ENCODE peak calls at places on chromosomes 1 and 21, in five cellular contexts. O, I, J, M and Z are unnamed samples.

GRCh38 chr1:5597171-5597864 is 394.9 kb downstream of the NPHP4 start:
- DNase-seq in O (no peak), I (no peak), J (no peak), M (no peak), Z (no peak)

GRCh38 chr21:44537930-44538911 is 1.8 kb downstream of the KRTAP10-1 start:
- DNase-seq in O (no peak), I (no peak), J (no peak), M (no peak), Z (no peak)

GRCh38 chr1:78102916-78103315 is 57.1 kb downstream of the GIPC2 start:
- DNase-seq in O (no peak), I (no peak), J (peak), M (no peak), Z (no peak)

GRCh38 chr21:42113926-42114409 is 42.9 kb downstream of the UMODL1 start:
- DNase-seq in O (no peak), I (no peak), J (peak), M (peak), Z (no peak)

GRCh38 chr1:8925406-8925805 is 20.3 kb upstream of the CA6 start:
- DNase-seq in O (no peak), I (no peak), J (no peak), M (no peak), Z (no peak)

GRCh38 chr1:75202751-75203150 is 68.6 kb downstream of the LHX8 start:
- DNase-seq in O (no peak), I (no peak), J (no peak), M (no peak), Z (no peak)

GRCh38 chr1:211948377-211948776 is 87.0 kb downstream of the INTS7 start:
- DNase-seq in O (no peak), I (no peak), J (no peak), M (no peak), Z (no peak)

GRCh38 chr1:189803364-189803763 is 674.3 kb downstream of the BRINP3 start:
- DNase-seq in O (no peak), I (no peak), J (no peak), M (no peak), Z (no peak)

GRCh38 chr1:51960262-51960661 is 30.2 kb downstream of the RAB3B start:
- DNase-seq in O (peak), I (no peak), J (no peak), M (peak), Z (no peak)

GRCh38 chr1:46549697-46550681 is 1.5 kb downstream of the KNCN start:
- DNase-seq in O (peak), I (no peak), J (peak), M (no peak), Z (no peak)

GRCh38 chr1:196951711-196952394 is 8.3 kb downstream of the CFHR2 start:
- DNase-seq in O (peak), I (no peak), J (peak), M (no peak), Z (no peak)

GRCh38 chr1:94413311-94413710 is 4.9 kb upstream of the ABCD3 start:
- DNase-seq in O (no peak), I (no peak), J (no peak), M (peak), Z (no peak)

GRCh38 chr1:175000697-175001187 is 995 bp downstream of the CACYBP start:
- DNase-seq in O (peak), I (no peak), J (peak), M (no peak), Z (no peak)

GRCh38 chr1:228197555-228198147 is 10.2 kb upstream of the OBSCN start:
- DNase-seq in O (no peak), I (no peak), J (no peak), M (no peak), Z (no peak)

GRCh38 chr1:185263292-185263691 is 53.8 kb downstream of the IVNS1ABP start:
- DNase-seq in O (no peak), I (no peak), J (no peak), M (no peak), Z (no peak)

GRCh38 chr21:16102113-16102512 is 372.3 kb downstream of the USP25 start:
- DNase-seq in O (no peak), I (no peak), J (no peak), M (no peak), Z (no peak)

GRCh38 chr1:92125204-92125603 is 45.1 kb downstream of the BTBD8 start:
- DNase-seq in O (no peak), I (no peak), J (no peak), M (no peak), Z (no peak)

GRCh38 chr1:42177551-42177981 is 13.0 kb upstream of the GUCA2A start:
- DNase-seq in O (no peak), I (no peak), J (peak), M (no peak), Z (no peak)

GRCh38 chr1:206770531-206771352 is at the start of gene IL19:
- DNase-seq in O (peak), I (no peak), J (no peak), M (no peak), Z (peak)

GRCh38 chr1:59393211-59394180 is 96.6 kb downstream of the FGGY start:
- DNase-seq in O (no peak), I (peak), J (peak), M (no peak), Z (no peak)

GRCh38 chr21:36282568-36283230 is 37.3 kb upstream of the MORC3 start:
- DNase-seq in O (peak), I (no peak), J (peak), M (no peak), Z (no peak)

GRCh38 chr1:179101566-179101965 is 19.7 kb downstream of the TOR3A start:
- DNase-seq in O (no peak), I (no peak), J (no peak), M (no peak), Z (no peak)

GRCh38 chr1:212012034-212012740 is 23.2 kb downstream of the INTS7 start:
- DNase-seq in O (peak), I (peak), J (peak), M (peak), Z (peak)

GRCh38 chr1:38585460-38585859 is 274.1 kb downstream of the RRAGC start:
- DNase-seq in O (peak), I (no peak), J (no peak), M (no peak), Z (no peak)

GRCh38 chr1:208189183-208189582 is 55.0 kb downstream of the PLXNA2 start:
- DNase-seq in O (no peak), I (no peak), J (no peak), M (no peak), Z (no peak)

GRCh38 chr21:45367402-45368351 is 37.3 kb upstream of the COL18A1 start:
- DNase-seq in O (no peak), I (no peak), J (peak), M (no peak), Z (no peak)

GRCh38 chr1:16117936-16118335 is 37.9 kb downstream of the EPHA2 start:
- DNase-seq in O (no peak), I (no peak), J (no peak), M (no peak), Z (no peak)

GRCh38 chr21:39954570-39954969 is 87.3 kb downstream of the PCP4 start:
- DNase-seq in O (no peak), I (no peak), J (no peak), M (no peak), Z (no peak)

GRCh38 chr21:37451446-37451845 is 84.9 kb downstream of the DYRK1A start:
- DNase-seq in O (no peak), I (no peak), J (no peak), M (no peak), Z (no peak)

GRCh38 chr1:164575356-164575755 is 16.4 kb downstream of the PBX1 start:
- DNase-seq in O (no peak), I (no peak), J (no peak), M (no peak), Z (no peak)

GRCh38 chr1:184626076-184627011 is 128.3 kb downstream of the EDEM3 start:
- DNase-seq in O (peak), I (no peak), J (no peak), M (no peak), Z (no peak)

GRCh38 chr1:54950361-54951163 is 29.9 kb upstream of the TMEM61 start:
- DNase-seq in O (peak), I (peak), J (peak), M (peak), Z (no peak)

GRCh38 chr1:222546548-222547259 is 1.2 kb downstream of the HHIPL2 start:
- DNase-seq in O (no peak), I (no peak), J (peak), M (no peak), Z (no peak)

GRCh38 chr21:38662224-38662568 is 143.5 kb upstream of the ETS2 start:
- DNase-seq in O (no peak), I (no peak), J (no peak), M (no peak), Z (no peak)

GRCh38 chr1:101291562-101292035 is 54.8 kb downstream of the S1PR1 start:
- DNase-seq in O (peak), I (peak), J (peak), M (peak), Z (no peak)

GRCh38 chr1:32351077-32351858 is 11.0 kb downstream of the FAM229A start:
- DNase-seq in O (peak), I (peak), J (peak), M (peak), Z (peak)

GRCh38 chr1:63601463-63601862 is 8.3 kb downstream of the PGM1 start:
- DNase-seq in O (no peak), I (no peak), J (no peak), M (no peak), Z (no peak)
- TF ChIP-seq CTCF in O (no peak), I (no peak), J (no peak), M (no peak), Z (no peak)

GRCh38 chr1:225462429-225462713 is 34.5 kb upstream of the LBR start:
- DNase-seq in O (no peak), I (no peak), J (no peak), M (no peak), Z (no peak)

GRCh38 chr1:225458222-225458631 is 30.4 kb upstream of the LBR start:
- DNase-seq in O (no peak), I (no peak), J (no peak), M (peak), Z (no peak)

GRCh38 chr1:225461533-225462428 is 33.9 kb upstream of the LBR start:
- DNase-seq in O (no peak), I (peak), J (no peak), M (no peak), Z (no peak)

GRCh38 chr1:225460737-225461532 is 33.1 kb upstream of the LBR start:
- DNase-seq in O (no peak), I (no peak), J (no peak), M (no peak), Z (no peak)

GRCh38 chr1:225460021-225460736 is 32.3 kb upstream of the LBR start:
- DNase-seq in O (no peak), I (no peak), J (peak), M (no peak), Z (no peak)
- H3K4me3 ChIP-seq in O (no peak), I (no peak), J (no peak), M (no peak), Z (no peak)

DNA sequence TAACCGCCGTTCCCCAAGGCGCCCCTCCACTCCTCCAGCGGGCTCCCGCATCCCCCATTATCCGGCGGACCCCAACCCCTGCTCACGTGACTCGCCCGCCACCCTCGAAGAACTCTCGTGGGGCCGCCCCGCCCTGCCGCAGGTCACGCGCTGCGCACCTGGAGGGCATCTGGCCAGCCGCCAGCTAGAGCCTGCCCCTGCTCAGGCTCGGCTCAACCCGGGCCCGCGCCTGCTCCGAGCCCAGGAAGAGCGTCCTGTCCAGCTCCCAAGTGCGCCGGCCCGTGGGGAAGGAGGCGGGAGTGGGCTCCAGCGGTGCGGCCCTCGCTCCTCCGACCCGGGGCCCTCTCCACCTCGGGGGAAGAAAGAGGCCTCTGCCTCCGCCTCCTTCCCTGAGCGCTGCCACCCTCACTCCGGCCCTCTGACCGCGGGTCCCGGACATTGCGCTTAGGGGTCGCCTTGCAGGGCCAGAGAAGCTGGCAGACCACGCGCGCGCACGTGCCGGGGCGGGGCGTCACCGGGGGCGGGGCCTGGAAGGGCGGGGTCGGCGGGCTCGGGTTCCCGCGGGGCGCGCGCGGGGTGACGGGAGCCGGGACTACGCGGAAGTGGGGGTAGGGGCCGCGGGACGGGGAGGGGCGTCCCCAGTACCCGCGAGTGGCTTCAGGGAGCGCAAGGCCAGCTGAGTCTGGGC is 28.4 kb downstream of the HMGN2 start:
- DNase-seq in O (peak), I (peak), J (peak), M (peak), Z (peak)
- TF ChIP-seq CTCF in O (no peak), I (no peak), J (no peak), M (no peak), Z (no peak)

GRCh38 chr1:2539312-2539907 is 9.3 kb upstream of the HES5 start:
- DNase-seq in O (peak), I (no peak), J (no peak), M (no peak), Z (no peak)

GRCh38 chr1:2538872-2539271 is 8.8 kb upstream of the HES5 start:
- DNase-seq in O (no peak), I (no peak), J (no peak), M (no peak), Z (no peak)

GRCh38 chr1:2542262-2542915 is 12.3 kb upstream of the HES5 start:
- DNase-seq in O (no peak), I (no peak), J (no peak), M (no peak), Z (no peak)

GRCh38 chr1:2541619-2542246 is 11.7 kb upstream of the HES5 start:
- DNase-seq in O (peak), I (no peak), J (no peak), M (no peak), Z (no peak)

GRCh38 chr1:2540816-2541492 is 10.9 kb upstream of the HES5 start:
- DNase-seq in O (no peak), I (no peak), J (no peak), M (no peak), Z (no peak)
- H3K4me3 ChIP-seq in O (no peak), I (peak), J (no peak), M (no peak), Z (no peak)

GRCh38 chr1:58251415-58252073 is 295.0 kb downstream of the OMA1 start:
- DNase-seq in O (peak), I (no peak), J (peak), M (peak), Z (no peak)
- TF ChIP-seq CTCF in O (peak), I (no peak), J (peak), M (no peak), Z (peak)

DNA sequence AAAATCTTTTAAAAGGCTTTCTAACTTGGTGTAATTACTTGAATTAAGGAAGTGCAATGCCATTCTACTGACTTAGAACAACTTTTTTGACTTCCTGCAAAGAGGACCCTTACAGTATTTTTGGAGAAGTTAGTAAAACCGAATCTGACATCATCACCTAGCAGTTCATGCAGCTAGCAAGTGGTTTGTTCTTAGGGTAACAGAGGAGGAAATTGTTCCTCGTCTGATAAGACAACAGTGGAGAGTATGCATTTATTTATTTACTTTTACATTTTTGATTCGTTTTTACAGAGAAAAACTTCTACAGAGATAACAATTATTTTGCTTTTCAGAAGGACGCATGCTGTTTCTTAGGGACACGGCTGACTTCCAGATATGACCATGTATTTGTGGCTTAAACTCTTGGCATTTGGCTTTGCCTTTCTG is at the start of gene PTPRC:
- DNase-seq in O (peak), I (no peak), J (no peak), M (no peak), Z (peak)
- H3K4me3 ChIP-seq in O (peak), I (no peak), J (no peak), M (peak), Z (peak)

GRCh38 chr1:53672243-53672642 is 66.7 kb downstream of the GLIS1 start:
- DNase-seq in O (no peak), I (no peak), J (no peak), M (no peak), Z (no peak)
- TF ChIP-seq CTCF in O (no peak), I (no peak), J (no peak), M (no peak), Z (no peak)

GRCh38 chr1:11925938-11926292 is 312 bp downstream of the KIAA2013 start:
- DNase-seq in O (no peak), I (no peak), J (no peak), M (no peak), Z (no peak)
- H3K4me3 ChIP-seq in O (peak), I (peak), J (peak), M (peak), Z (peak)

DNA sequence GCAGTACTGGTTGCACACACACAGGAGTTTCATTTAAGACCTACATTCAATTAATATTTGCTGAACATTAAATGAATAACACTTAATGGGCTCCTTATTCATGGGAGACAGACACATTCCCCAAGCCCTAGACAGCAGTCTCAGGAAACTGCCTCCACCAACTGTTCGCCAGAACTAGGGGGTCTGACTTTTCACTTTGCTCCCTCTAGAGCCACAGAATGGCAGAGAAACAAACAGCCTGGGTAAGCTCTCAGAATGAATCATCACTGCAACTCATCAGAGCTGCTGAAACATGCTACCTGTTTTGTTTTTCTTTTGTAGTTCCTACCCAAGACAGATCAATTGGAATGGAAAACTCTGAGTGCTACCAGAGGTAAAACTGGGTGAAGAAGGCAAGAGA is 31.7 kb downstream of the ELK4 start:
- DNase-seq in O (peak), I (no peak), J (peak), M (no peak), Z (no peak)
- TF ChIP-seq CTCF in O (no peak), I (no peak), J (peak), M (no peak), Z (peak)